ENCODE peak calls at places on chromosome 15, in ten cellular contexts. M, O, R, N, G, J, X, A, Q and F are unnamed samples.

GRCh38 chr15:32641517-32642059 is at the start of gene SCG5:
- DNase-seq in M (no peak), O (peak; percentile 49), R (no peak), N (peak; percentile 13), G (peak; percentile 79), J (no peak), X (peak; percentile 55), A (no peak), Q (no peak), F (no peak)

GRCh38 chr15:42371125-42371524 is 11.8 kb downstream of the CAPN3 start:
- DNase-seq in M (no peak), O (peak; percentile 37), R (no peak), N (no peak), G (peak; percentile 56), J (no peak), X (no peak), A (no peak), Q (no peak), F (no peak)

GRCh38 chr15:78035319-78035718 is 42.2 kb downstream of the TBC1D2B start:
- DNase-seq in M (no peak), O (no peak), R (no peak), N (peak; percentile 92), G (no peak), J (peak; percentile 68), X (peak; percentile 67), A (peak; percentile 51), Q (no peak), F (peak; percentile 85)

GRCh38 chr15:42704492-42704926 is 32.4 kb downstream of the CDAN1 start:
- DNase-seq in M (peak; percentile 82), O (peak; percentile 73), R (no peak), N (peak; percentile 79), G (peak; percentile 82), J (no peak), X (peak; percentile 88), A (peak; percentile 76), Q (peak; percentile 55), F (no peak)

GRCh38 chr15:85592148-85592547 is 202.6 kb downstream of the KLHL25 start:
- DNase-seq in M (no peak), O (peak; percentile 86), R (no peak), N (peak; percentile 93), G (no peak), J (no peak), X (no peak), A (no peak), Q (no peak), F (no peak)

GRCh38 chr15:65211157-65211982 is at the start of gene CILP:
- DNase-seq in M (no peak), O (peak; percentile 59), R (no peak), N (no peak), G (no peak), J (no peak), X (peak; percentile 48), A (no peak), Q (peak; percentile 69), F (no peak)

GRCh38 chr15:63722144-63722543 is 111.6 kb downstream of the HERC1 start:
- DNase-seq in M (no peak), O (no peak), R (no peak), N (no peak), G (no peak), J (no peak), X (no peak), A (no peak), Q (no peak), F (no peak)

GRCh38 chr15:74050835-74051234 is 31.5 kb downstream of the GOLGA6A start:
- DNase-seq in M (peak; percentile 28), O (no peak), R (no peak), N (no peak), G (no peak), J (no peak), X (no peak), A (no peak), Q (no peak), F (no peak)

GRCh38 chr15:84734794-84735479 is 13.5 kb upstream of the ZNF592 start:
- DNase-seq in M (peak; percentile 78), O (peak; percentile 63), R (no peak), N (no peak), G (peak; percentile 94), J (no peak), X (peak; percentile 93), A (peak; percentile 75), Q (peak; percentile 23), F (peak; percentile 90)

GRCh38 chr15:101062471-101063171 is 143.5 kb downstream of the LRRK1 start:
- DNase-seq in M (no peak), O (no peak), R (no peak), N (no peak), G (no peak), J (peak; percentile 27), X (peak; percentile 74), A (no peak), Q (no peak), F (peak; percentile 77)

GRCh38 chr15:29570121-29570930 is 251.9 kb downstream of the TJP1 start:
- DNase-seq in M (no peak), O (no peak), R (peak; percentile 29), N (peak; percentile 2), G (no peak), J (no peak), X (no peak), A (no peak), Q (no peak), F (no peak)

GRCh38 chr15:42707068-42707467 is 29.9 kb downstream of the CDAN1 start:
- DNase-seq in M (no peak), O (peak; percentile 57), R (no peak), N (peak; percentile 72), G (no peak), J (no peak), X (no peak), A (peak; percentile 23), Q (no peak), F (no peak)

GRCh38 chr15:99446565-99447496 is 119.0 kb upstream of the MEF2A start:
- DNase-seq in M (peak; percentile 15), O (no peak), R (peak; percentile 86), N (no peak), G (no peak), J (no peak), X (peak; percentile 40), A (peak; percentile 23), Q (no peak), F (no peak)

GRCh38 chr15:36432162-36432561 is 147.3 kb upstream of the CDIN1 start:
- DNase-seq in M (no peak), O (peak; percentile 88), R (no peak), N (no peak), G (no peak), J (no peak), X (no peak), A (no peak), Q (no peak), F (no peak)

GRCh38 chr15:45684533-45684932 is 49.7 kb downstream of the SQOR start:
- DNase-seq in M (no peak), O (no peak), R (no peak), N (no peak), G (no peak), J (no peak), X (no peak), A (no peak), Q (no peak), F (no peak)

GRCh38 chr15:31024979-31025378 is 33.6 kb upstream of the MTMR10 start:
- DNase-seq in M (no peak), O (peak; percentile 49), R (no peak), N (peak; percentile 43), G (no peak), J (no peak), X (no peak), A (no peak), Q (no peak), F (no peak)

DNA sequence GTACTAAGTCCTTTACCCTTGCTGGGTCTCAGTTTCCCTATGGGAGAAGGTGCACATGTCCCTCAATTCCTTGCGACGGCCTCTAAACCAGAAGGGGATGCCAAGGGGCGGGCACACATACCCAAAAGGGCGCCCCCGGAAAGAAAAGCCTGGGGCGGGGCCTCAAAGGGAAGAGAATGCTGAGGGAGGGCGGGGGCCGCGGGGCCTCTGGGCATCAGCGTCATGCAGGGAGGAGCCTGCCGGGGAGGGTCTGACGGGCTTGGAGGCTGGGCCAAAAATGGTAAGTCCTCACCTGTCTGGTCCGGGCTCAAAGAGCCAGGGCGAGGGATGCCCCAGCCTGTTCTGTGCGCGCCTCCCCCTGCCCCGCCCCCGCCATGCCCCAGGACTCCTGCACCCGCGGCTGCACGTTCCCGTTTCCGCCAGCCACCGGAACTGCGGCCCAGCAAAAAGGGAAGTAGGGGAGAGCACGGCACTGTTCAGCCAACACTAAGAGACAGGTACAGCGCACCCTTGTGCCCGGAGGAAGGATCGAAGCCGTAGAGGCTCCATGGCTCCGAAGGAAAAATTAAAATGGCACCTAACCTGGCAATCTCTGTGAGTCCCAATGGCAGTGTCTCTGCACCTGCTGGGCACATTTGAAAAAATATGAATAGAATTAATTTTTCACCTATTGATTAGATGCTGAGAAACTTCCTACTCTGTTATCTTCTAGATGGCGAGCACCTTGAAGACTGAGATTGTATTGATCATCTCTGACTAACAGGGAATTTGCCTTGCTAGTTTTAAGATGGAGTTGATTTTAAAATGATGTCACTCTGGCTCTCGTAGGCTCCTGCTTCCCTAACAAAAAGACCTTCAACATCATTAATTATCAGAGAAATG is at the start of gene DET1:
- DNase-seq in M (peak; percentile 96), O (peak; percentile 94), R (peak; percentile 98), N (peak; percentile 95), G (peak; percentile 97), J (peak; percentile 97), X (peak; percentile 98), A (peak; percentile 95), Q (peak; percentile 94), F (peak; percentile 99)
- TF ChIP-seq POLR2A in M (peak; percentile 44), O (no peak), R (no peak), N (peak; percentile 47), G (peak; percentile 66), J (no peak), X (no peak), A (no peak), Q (no peak), F (no peak)

GRCh38 chr15:92395176-92395521 is 1.5 kb downstream of the ST8SIA2 start:
- DNase-seq in M (no peak), O (no peak), R (no peak), N (no peak), G (no peak), J (no peak), X (no peak), A (no peak), Q (no peak), F (no peak)
- H3K4me3 ChIP-seq in M (no peak overlapping the region), O (no peak overlapping the region), R (no peak overlapping the region), N (no peak overlapping the region), G (no peak overlapping the region), J (no peak overlapping the region), X (no peak overlapping the region), A (peak overlapping the region; percentile 41), Q (no peak overlapping the region), F (no peak overlapping the region)

DNA sequence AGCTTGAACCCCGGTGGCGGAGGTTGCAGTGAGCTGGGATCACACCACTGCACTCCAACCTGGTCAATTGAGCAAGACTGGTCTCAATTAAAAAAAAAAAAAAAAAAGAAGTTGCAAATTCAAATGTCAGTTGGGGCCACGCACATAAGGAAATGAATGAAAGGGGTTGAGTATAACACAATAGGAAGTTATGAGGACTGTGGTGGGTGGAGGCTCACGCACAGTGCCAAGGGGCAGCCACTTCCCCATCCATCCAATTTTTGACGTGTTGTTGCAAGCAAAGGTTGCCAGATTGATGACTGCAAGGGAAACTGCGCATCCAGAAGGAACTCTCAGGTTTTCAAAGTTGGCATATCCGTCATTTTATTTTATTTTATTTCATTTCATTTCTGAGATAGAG is 532.2 kb downstream of the NTRK3 start:
- DNase-seq in M (peak; percentile 27), O (no peak), R (no peak), N (no peak), G (no peak), J (no peak), X (no peak), A (no peak), Q (peak; percentile 22), F (no peak)
- H3K9me3 ChIP-seq in M (no peaks in the 10 kb centered on the region), O (no peaks in the 10 kb centered on the region), R (no peaks in the 10 kb centered on the region), N (peaks cover 2% of the 10 kb centered on the region), G (no peaks in the 10 kb centered on the region), J (no peaks in the 10 kb centered on the region), X (no peaks in the 10 kb centered on the region), A (no peaks in the 10 kb centered on the region), Q (no peaks in the 10 kb centered on the region), F (no peaks in the 10 kb centered on the region)

GRCh38 chr15:82917252-82917651 is 35.3 kb downstream of the HOMER2 start:
- DNase-seq in M (no peak), O (no peak), R (no peak), N (no peak), G (no peak), J (no peak), X (no peak), A (peak; percentile 41), Q (peak; percentile 66), F (no peak)
- TF ChIP-seq POLR2A in M (no peak), O (no peak), R (no peak), N (no peak), G (no peak), J (no peak), X (no peak), A (no peak), Q (no peak), F (no peak)